ENCODE peak calls at places on chromosome 10, in ten cellular contexts. N is RWPE2, U is occipital lobe, B is T-helper 1 cell, Z is NCI-H1694 treated with DMSO at 0.1 percent for 48 hours, V is NCI-H748 treated with DMSO at 0.1 percent for 48 hours, S is progenitor cell of endocrine pancreas, J is chondrocyte, W is NCI-H146, O is activated T-cell treated with anti-CD3 and anti-CD28 coated beads for 48 hours. X is an unnamed sample.

GRCh38 chr10:1631282-1631681 is 106.0 kb downstream of the ADARB2 start:
- DNase-seq in V (no peak), B (no peak), U (no peak), J (peak), W (no peak), Z (no peak), S (no peak), N (no peak), O (no peak), X (no peak)

GRCh38 chr10:132306951-132307751 is 599 bp downstream of the STK32C start:
- DNase-seq in J (peak), N (peak), V (peak), O (peak), B (no peak), U (no peak), Z (no peak), W (peak), S (peak), X (peak)

GRCh38 chr10:1399431-1400120 is 337.7 kb downstream of the ADARB2 start:
- DNase-seq in N (no peak), W (no peak), O (no peak), Z (no peak), V (no peak), J (peak), B (no peak), U (no peak), S (no peak), X (no peak)

GRCh38 chr10:99369126-99369525 is 40.0 kb downstream of the CNNM1 start:
- DNase-seq in J (no peak), W (no peak), O (no peak), Z (no peak), S (no peak), U (no peak), B (no peak), N (no peak), V (no peak), X (no peak)

GRCh38 chr10:93440591-93441012 is 41.5 kb downstream of the MYOF start:
- DNase-seq in U (no peak), V (no peak), W (peak), B (no peak), J (no peak), S (no peak), Z (no peak), O (no peak), N (no peak), X (no peak)

GRCh38 chr10:127408733-127409132 is 140.4 kb upstream of the NPS start:
- DNase-seq in O (no peak), B (no peak), J (no peak), S (no peak), V (no peak), N (no peak), W (no peak), Z (no peak), U (no peak), X (no peak)

GRCh38 chr10:24993237-24993958 is 22.6 kb downstream of the ENKUR start:
- DNase-seq in U (no peak), W (no peak), O (no peak), B (no peak), S (no peak), J (no peak), N (no peak), Z (no peak), V (no peak), X (no peak)

GRCh38 chr10:98361131-98361633 is 53.8 kb downstream of the PYROXD2 start:
- DNase-seq in N (no peak), U (peak), J (no peak), O (peak), S (no peak), Z (no peak), V (no peak), B (no peak), W (peak), X (peak)

GRCh38 chr10:103775786-103776185 is 79.6 kb downstream of the SH3PXD2A start:
- DNase-seq in J (no peak), N (no peak), O (no peak), B (no peak), U (no peak), V (no peak), S (no peak), W (no peak), Z (peak), X (no peak)

GRCh38 chr10:45461034-45461433 is 87.0 kb downstream of the ALOX5 start:
- DNase-seq in S (no peak), N (no peak), O (no peak), Z (no peak), V (no peak), J (no peak), W (no peak), B (no peak), U (no peak), X (no peak)

GRCh38 chr10:72107325-72108003 is 19.1 kb upstream of the SPOCK2 start:
- DNase-seq in N (no peak), Z (no peak), V (no peak), J (no peak), B (no peak), W (no peak), U (no peak), S (no peak), O (no peak), X (no peak)

GRCh38 chr10:56934515-56934914 is 573.5 kb upstream of the ZWINT start:
- DNase-seq in U (no peak), Z (no peak), N (no peak), B (no peak), V (no peak), W (no peak), J (no peak), S (no peak), O (no peak), X (no peak)

GRCh38 chr10:99526861-99527504 is 5.8 kb upstream of the NKX2-3 start:
- DNase-seq in B (no peak), S (no peak), W (no peak), J (no peak), V (no peak), O (no peak), N (no peak), Z (no peak), U (no peak), X (no peak)